ENCODE peak calls at places on chromosomes 4 and X, in seven cellular contexts. I is GM23248, Y is tibial artery, P is IMR-90, S is neural progenitor cell, W is pancreas, K is A549. C is an unnamed sample.

GRCh38 chrX:85611926-85612325 is 232.5 kb upstream of the POF1B start:
- DNase-seq in I (peak; percentile 21), Y (no peak), K (peak; percentile 2), S (no peak), P (peak; percentile 22), W (no peak), C (peak; percentile 1)

GRCh38 chrX:130109429-130110378 is 593 bp downstream of the ELF4 start:
- DNase-seq in W (no peak), Y (peak; percentile 73), I (peak; percentile 62), S (peak; percentile 30), P (peak; percentile 27), K (no peak), C (peak; percentile 35)

GRCh38 chrX:23907496-23908218 is at the start of the genes APOO and CXorf58:
- DNase-seq in I (peak; percentile 95), P (peak; percentile 87), W (peak; percentile 87), S (peak; percentile 99), K (peak; percentile 82), Y (peak; percentile 95), C (peak; percentile 93)

GRCh38 chr4:138555584-138555983 is 313.4 kb upstream of the SLC7A11 start:
- DNase-seq in S (peak; percentile 72), P (no peak), Y (no peak), W (no peak), I (peak; percentile 35), K (no peak), C (peak; percentile 11)

GRCh38 chr4:28557755-28558154 is 1697.1 kb downstream of the STIM2 start:
- DNase-seq in P (peak; percentile 77), W (no peak), Y (no peak), K (no peak), S (no peak), I (peak; percentile 84), C (no peak)

GRCh38 chr4:37389967-37390580 is 145.5 kb downstream of the NWD2 start:
- DNase-seq in W (no peak), K (peak; percentile 2), S (peak; percentile 70), P (peak; percentile 41), Y (no peak), I (peak; percentile 57), C (peak; percentile 57)

GRCh38 chr4:139619644-139620043 is 46.0 kb upstream of the MGST2 start:
- DNase-seq in S (peak; percentile 46), K (no peak), W (no peak), Y (no peak), I (peak; percentile 70), P (no peak), C (peak; percentile 44)

GRCh38 chrX:118973389-118974087 is 880 bp upstream of the LONRF3 start:
- DNase-seq in W (peak; percentile 17), I (peak; percentile 32), K (no peak), S (peak; percentile 24), Y (peak; percentile 67), P (no peak), C (no peak)

GRCh38 chr4:80189956-80190671 is 7.2 kb upstream of the PRDM8 start:
- DNase-seq in I (peak; percentile 25), W (no peak), S (peak; percentile 63), P (peak; percentile 68), Y (no peak), K (no peak), C (no peak)

GRCh38 chr4:4603067-4603466 is 61.2 kb upstream of the STX18 start:
- DNase-seq in I (no peak), K (no peak), W (no peak), Y (no peak), S (no peak), P (no peak), C (no peak)

GRCh38 chr4:150251752-150252190 is 173.5 kb downstream of the DCLK2 start:
- DNase-seq in Y (no peak), K (no peak), S (peak; percentile 45), P (no peak), I (no peak), W (no peak), C (no peak)

GRCh38 chr4:63122955-63123354 is 1286.3 kb downstream of the TECRL start:
- DNase-seq in P (no peak), W (no peak), Y (no peak), K (no peak), S (no peak), I (no peak), C (no peak)

GRCh38 chrX:20042221-20042620 is 51.4 kb upstream of the BCLAF3 start:
- DNase-seq in P (no peak), S (no peak), W (no peak), Y (no peak), I (peak; percentile 71), K (no peak), C (no peak)

GRCh38 chrX:119004920-119005524 is 30.6 kb downstream of the LONRF3 start:
- DNase-seq in W (no peak), S (peak; percentile 59), K (peak; percentile 44), P (peak; percentile 28), I (peak; percentile 56), Y (peak; percentile 64), C (peak; percentile 42)

GRCh38 chrX:53287493-53288138 is 6.2 kb upstream of the IQSEC2 start:
- DNase-seq in P (peak; percentile 66), I (peak; percentile 82), K (no peak), W (peak; percentile 37), Y (peak; percentile 77), S (no peak), C (peak; percentile 18)

GRCh38 chrX:75746891-75747639 is 38.0 kb downstream of the MAGEE2 start:
- DNase-seq in K (peak; percentile 4), Y (no peak), S (peak; percentile 66), P (no peak), W (no peak), I (peak; percentile 70), C (peak; percentile 66)

GRCh38 chr4:109977854-109978501 is 65.3 kb downstream of the EGF start:
- DNase-seq in Y (no peak), K (peak; percentile 10), P (peak; percentile 60), W (no peak), I (peak; percentile 78), S (peak; percentile 38), C (peak; percentile 62)

GRCh38 chr4:24607338-24607737 is 23.0 kb upstream of the DHX15 start:
- DNase-seq in P (peak; percentile 19), S (no peak), K (no peak), W (no peak), I (no peak), Y (no peak), C (no peak)

GRCh38 chr4:181909368-181909767 is 333.8 kb upstream of the TENM3 start:
- DNase-seq in P (peak; percentile 91), Y (no peak), K (no peak), S (no peak), I (peak; percentile 40), W (no peak), C (no peak)

GRCh38 chr4:99634742-99635360 is 22.8 kb downstream of the C4orf54 start:
- DNase-seq in Y (no peak), S (no peak), K (no peak), P (no peak), I (no peak), W (no peak), C (no peak)

GRCh38 chrX:133958997-133959688 is 26.3 kb downstream of the GPC3 start:
- DNase-seq in Y (no peak), K (no peak), P (no peak), S (no peak), W (no peak), I (no peak), C (no peak)

GRCh38 chrX:115067812-115068211 is 50.4 kb upstream of the IL13RA2 start:
- DNase-seq in S (no peak), W (no peak), Y (no peak), P (peak; percentile 35), K (no peak), I (peak; percentile 25), C (no peak)

GRCh38 chr4:109994415-109994827 is 81.7 kb downstream of the EGF start:
- DNase-seq in W (no peak), Y (no peak), P (no peak), I (no peak), K (no peak), S (no peak), C (peak; percentile 35)

GRCh38 chr4:169203891-169204290 is 66.9 kb downstream of the SH3RF1 start:
- DNase-seq in K (no peak), I (no peak), Y (no peak), W (no peak), P (no peak), S (no peak), C (no peak)

GRCh38 chrX:154365052-154365600 is 9.3 kb downstream of the FLNA start:
- DNase-seq in W (no peak), S (no peak), P (no peak), I (no peak), Y (no peak), K (no peak), C (no peak)

GRCh38 chrX:154365997-154366665 is 8.3 kb downstream of the FLNA start:
- DNase-seq in I (no peak), S (no peak), K (no peak), Y (no peak), P (no peak), W (no peak), C (no peak)

GRCh38 chrX:154368630-154369452 is 5.6 kb downstream of the FLNA start:
- DNase-seq in W (peak; percentile 61), K (peak; percentile 68), I (peak; percentile 97), S (peak; percentile 27), P (peak; percentile 90), Y (peak; percentile 84), C (peak; percentile 51)

GRCh38 chrX:154367474-154368308 is 6.7 kb downstream of the FLNA start:
- DNase-seq in I (no peak), K (no peak), S (no peak), Y (no peak), W (no peak), P (no peak), C (no peak)

GRCh38 chrX:154366666-154367055 is 7.8 kb downstream of the FLNA start:
- DNase-seq in Y (peak; percentile 77), K (no peak), W (no peak), P (no peak), I (peak; percentile 34), S (no peak), C (no peak)
- H3K27ac ChIP-seq in Y (peak overlapping the region; percentile 96), K (peak overlapping the region; percentile 100), W (no peak overlapping the region), P (peak overlapping the region; percentile 39), I (peak overlapping the region; percentile 98), S (no peak overlapping the region), C (no peak overlapping the region)

DNA sequence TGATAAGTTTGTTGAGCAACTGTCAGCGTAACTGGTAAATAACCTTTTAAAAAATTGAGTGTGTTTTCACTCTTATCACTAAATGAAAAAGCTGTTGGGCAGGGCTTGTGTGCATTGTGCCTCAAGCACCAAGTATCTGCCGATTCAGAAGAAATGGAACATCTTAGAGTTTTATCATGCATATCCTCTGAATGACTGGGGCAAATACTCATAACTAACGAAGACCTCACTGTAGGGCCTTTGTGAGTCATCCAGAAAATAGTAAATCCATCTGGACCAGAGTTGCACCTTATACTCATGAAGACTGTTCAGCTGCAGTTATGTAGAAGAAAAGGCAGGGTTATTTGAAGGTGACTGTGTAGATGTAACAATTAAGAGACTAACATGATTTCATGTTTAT is 222.1 kb downstream of the CAMK2D start:
- DNase-seq in S (no peak), P (peak; percentile 91), W (no peak), K (no peak), I (peak; percentile 90), Y (no peak), C (no peak)
- H3K27ac ChIP-seq in S (no peak overlapping the region), P (no peak overlapping the region), W (no peak overlapping the region), K (no peak overlapping the region), I (peak overlapping the region; percentile 59), Y (no peak overlapping the region), C (no peak overlapping the region)

GRCh38 chr4:183409956-183410355 is 34.5 kb upstream of the CDKN2AIP start:
- DNase-seq in P (no peak), Y (no peak), W (no peak), I (no peak), S (no peak), K (no peak), C (no peak)
- H3K27ac ChIP-seq in P (no peak overlapping the region), Y (no peak overlapping the region), W (no peak overlapping the region), I (no peak overlapping the region), S (no peak overlapping the region), K (no peak overlapping the region), C (no peak overlapping the region)

GRCh38 chrX:10636337-10636736 is 16.0 kb upstream of the MID1 start:
- DNase-seq in K (peak; percentile 71), I (peak; percentile 69), P (peak; percentile 68), S (peak; percentile 55), Y (no peak), W (no peak), C (no peak)
- H3K27ac ChIP-seq in K (peak overlapping the region; percentile 72), I (peak overlapping the region; percentile 90), P (no peak overlapping the region), S (no peak overlapping the region), Y (no peak overlapping the region), W (no peak overlapping the region), C (no peak overlapping the region)

C was measured in OCI-LY7.